ENCODE peak calls at places on chromosomes 4 and X, in five cellular contexts. V is astrocyte of the hippocampus; S is stimulated activated effector memory CD8-positive, alpha-beta T cell treated with anti-CD3 and anti-CD28 coated beads, Interleukin-12 subunit alpha, Interleukin-12 subunit beta, amount 100 ng/mL, for 72 hours; L is nucleus accumbens; C is ecto neural progenitor cell. G is an unnamed sample.
A peak's percentile ranks its signal among the peaks of the same experiment; 100 is the strongest.

GRCh38 chr4:185834778-185835177 is 22.8 kb upstream of the SORBS2 start:
- DNase-seq in V (no peak), C (no peak), S (no peak), L (no peak), G (no peak)

GRCh38 chr4:133150643-133151300 is 1.7 kb downstream of the PCDH10 start:
- DNase-seq in L (peak; percentile 32), S (no peak), C (peak; percentile 72), V (peak; percentile 59), G (no peak)

GRCh38 chr4:15006416-15007024 is 4.2 kb downstream of the CPEB2 start:
- DNase-seq in C (no peak), L (no peak), V (peak; percentile 29), S (no peak), G (no peak)

GRCh38 chrX:22351966-22352365 is 79.3 kb downstream of the CBLL2 start:
- DNase-seq in S (no peak), V (no peak), L (no peak), C (no peak), G (no peak)

GRCh38 chrX:70479197-70479969 is 34.7 kb downstream of the DLG3 start:
- DNase-seq in L (no peak), C (no peak), S (no peak), V (peak; percentile 48), G (peak; percentile 29)

GRCh38 chr4:177434667-177435066 is 7.6 kb downstream of the AGA start:
- DNase-seq in L (no peak), C (no peak), S (no peak), V (no peak), G (no peak)

GRCh38 chrX:10286195-10286594 is 129.4 kb downstream of the CLCN4 start:
- DNase-seq in L (no peak), V (no peak), C (no peak), S (no peak), G (no peak)

GRCh38 chr4:39732728-39733127 is 34.8 kb downstream of the UBE2K start:
- DNase-seq in V (peak; percentile 71), C (no peak), S (peak; percentile 55), L (no peak), G (peak; percentile 66)

GRCh38 chr4:169059294-169060201 is 49.5 kb upstream of the CBR4 start:
- DNase-seq in S (no peak), L (no peak), C (no peak), V (no peak), G (no peak)

GRCh38 chr4:31737419-31737818 is 1017.2 kb downstream of the PCDH7 start:
- DNase-seq in S (no peak), C (no peak), V (no peak), L (no peak), G (no peak)

GRCh38 chr4:164109517-164109916 is 615.0 kb downstream of the TMA16 start:
- DNase-seq in C (no peak), L (no peak), S (no peak), V (peak; percentile 35), G (no peak)

GRCh38 chr4:8461086-8461485 is 20.5 kb downstream of the TRMT44 start:
- DNase-seq in L (no peak), V (peak; percentile 32), C (no peak), S (no peak), G (no peak)

GRCh38 chr4:74805601-74806000 is 11.3 kb upstream of the BTC start:
- DNase-seq in V (peak; percentile 60), C (no peak), S (no peak), L (no peak), G (peak; percentile 7)

G was measured in AG04450.